ENCODE peak calls at places on chromosome 13, in six cellular contexts. I, D, Y, L, J and R are unnamed samples.
A peak's percentile ranks its signal among the peaks of the same experiment; 100 is the strongest.

GRCh38 chr13:20848944-20849343 is 53.6 kb downstream of the XPO4 start:
- DNase-seq in Y (peak; percentile 45), J (no peak), L (no peak), I (no peak), D (no peak), R (no peak)

GRCh38 chr13:75135325-75135825 is 346.6 kb downstream of the TBC1D4 start:
- DNase-seq in D (peak; percentile 97), J (peak; percentile 98), Y (peak; percentile 9), L (no peak), I (peak; percentile 98), R (peak; percentile 95)

GRCh38 chr13:33676700-33677048 is 141.3 kb upstream of the RFC3 start:
- DNase-seq in I (peak; percentile 67), J (peak; percentile 29), D (peak; percentile 69), L (no peak), Y (peak; percentile 52), R (peak; percentile 32)

GRCh38 chr13:23621316-23621645 is 51.1 kb downstream of the TNFRSF19 start:
- DNase-seq in J (peak; percentile 83), L (no peak), D (peak; percentile 95), Y (no peak), I (peak; percentile 61), R (peak; percentile 80)

GRCh38 chr13:48818495-48818961 is 157.2 kb upstream of the FNDC3A start:
- DNase-seq in D (peak; percentile 92), J (peak; percentile 96), Y (peak; percentile 4), I (peak; percentile 88), L (no peak), R (peak; percentile 95)

GRCh38 chr13:42814868-42815267 is 33.5 kb downstream of the FAM216B start:
- DNase-seq in J (peak; percentile 87), Y (peak; percentile 21), I (peak; percentile 81), D (peak; percentile 89), L (no peak), R (peak; percentile 78)

GRCh38 chr13:78443839-78444238 is 159.5 kb downstream of the POU4F1 start:
- DNase-seq in Y (no peak), I (no peak), J (no peak), L (no peak), D (no peak), R (no peak)

GRCh38 chr13:79589605-79590511 is 108.9 kb downstream of the NDFIP2 start:
- DNase-seq in D (peak; percentile 19), I (peak; percentile 11), Y (no peak), J (no peak), L (no peak), R (peak; percentile 10)

GRCh38 chr13:48316826-48317510 is 13.4 kb downstream of the RB1 start:
- DNase-seq in Y (no peak), D (no peak), L (no peak), J (no peak), I (no peak), R (no peak)

GRCh38 chr13:47933688-47934011 is 67.4 kb downstream of the SUCLA2 start:
- DNase-seq in D (no peak), L (no peak), Y (no peak), J (peak; percentile 57), I (peak; percentile 12), R (peak; percentile 6)

GRCh38 chr13:98202026-98202425 is 25.0 kb upstream of the RNF113B start:
- DNase-seq in Y (no peak), J (no peak), D (no peak), L (no peak), I (no peak), R (no peak)

GRCh38 chr13:110298566-110299321 is 8.2 kb downstream of the COL4A1 start:
- DNase-seq in D (no peak), Y (no peak), L (no peak), J (no peak), I (peak; percentile 60), R (no peak)
- H3K4me3 ChIP-seq in D (no peak overlapping the region), Y (no peak overlapping the region), L (no peak overlapping the region), J (no peak overlapping the region), I (no peak overlapping the region), R (no peak overlapping the region)

GRCh38 chr13:95671597-95671996 is 5.3 kb upstream of the DNAJC3 start:
- DNase-seq in D (no peak), L (no peak), J (no peak), Y (no peak), I (no peak), R (no peak)
- H3K4me3 ChIP-seq in D (no peak overlapping the region), L (no peak overlapping the region), J (no peak overlapping the region), Y (no peak overlapping the region), I (no peak overlapping the region), R (no peak overlapping the region)

DNA sequence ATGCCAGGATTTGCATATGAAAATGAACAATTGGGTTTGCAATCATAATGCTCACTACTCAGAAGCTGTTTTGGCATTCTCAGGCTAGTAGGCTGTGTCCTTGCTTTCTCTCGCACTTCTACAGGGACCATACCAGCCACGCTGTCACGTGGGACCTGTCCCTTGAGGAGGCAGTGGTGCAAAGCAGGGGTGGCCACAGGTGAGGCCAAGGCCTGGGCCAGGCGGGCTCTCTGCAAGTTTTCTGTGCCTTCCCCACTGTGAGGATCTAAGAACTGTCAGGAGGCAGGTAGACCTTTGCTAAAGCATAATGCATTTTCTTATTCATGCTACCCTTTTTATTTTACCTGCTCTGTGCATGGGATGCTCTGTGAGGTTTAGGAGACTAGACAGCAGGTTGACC is 89.4 kb upstream of the IRS2 start:
- DNase-seq in D (no peak), Y (no peak), I (no peak), J (no peak), L (no peak), R (no peak)
- H3K4me3 ChIP-seq in D (no peak overlapping the region), Y (no peak overlapping the region), I (no peak overlapping the region), J (no peak overlapping the region), L (no peak overlapping the region), R (no peak overlapping the region)

GRCh38 chr13:114100446-114101320 is 31.7 kb downstream of the RASA3 start:
- DNase-seq in J (no peak), L (peak; percentile 48), Y (no peak), I (peak; percentile 27), D (peak; percentile 57), R (peak; percentile 44)
- H3K4me3 ChIP-seq in J (no peak overlapping the region), L (no peak overlapping the region), Y (no peak overlapping the region), I (no peak overlapping the region), D (no peak overlapping the region), R (no peak overlapping the region)

GRCh38 chr13:99662678-99663077 is 161.4 kb downstream of the TM9SF2 start:
- DNase-seq in D (no peak), Y (no peak), J (no peak), I (no peak), L (no peak), R (no peak)

GRCh38 chr13:99665716-99666115 is 164.4 kb downstream of the TM9SF2 start:
- DNase-seq in J (no peak), I (no peak), D (no peak), L (no peak), Y (no peak), R (no peak)

GRCh38 chr13:99663185-99663825 is 162.0 kb downstream of the TM9SF2 start:
- DNase-seq in J (no peak), D (no peak), I (no peak), Y (no peak), L (no peak), R (no peak)

GRCh38 chr13:99661791-99662190 is 160.5 kb downstream of the TM9SF2 start:
- DNase-seq in I (no peak), J (no peak), Y (peak; percentile 51), D (no peak), L (no peak), R (no peak)

GRCh38 chr13:99663908-99664307 is 162.6 kb downstream of the TM9SF2 start:
- DNase-seq in L (no peak), Y (no peak), I (no peak), J (no peak), D (no peak), R (no peak)
- H3K4me3 ChIP-seq in L (no peak overlapping the region), Y (no peak overlapping the region), I (no peak overlapping the region), J (no peak overlapping the region), D (no peak overlapping the region), R (no peak overlapping the region)

DNA sequence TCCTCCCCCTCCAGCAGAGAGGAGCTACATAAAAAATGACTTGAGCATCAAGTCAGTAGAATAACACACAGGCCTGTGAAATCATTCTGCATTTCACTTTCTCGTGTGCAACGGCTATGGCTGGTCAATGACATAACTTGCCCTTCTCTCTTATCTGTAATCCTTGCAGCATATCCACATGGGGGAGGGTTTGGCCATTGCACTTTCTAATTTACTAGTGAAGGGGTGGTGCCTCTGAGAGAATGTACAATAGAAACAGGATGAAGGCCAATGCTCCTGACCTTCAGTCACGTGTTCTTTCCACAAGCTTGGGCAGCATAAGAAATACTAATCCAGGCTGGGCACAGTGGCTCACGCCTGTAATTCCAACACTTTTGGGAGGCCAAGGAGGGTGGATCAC is 641.0 kb upstream of the ARGLU1 start:
- DNase-seq in J (no peak), D (no peak), L (no peak), I (peak; percentile 13), Y (no peak), R (no peak)
- H3K4me3 ChIP-seq in J (no peak overlapping the region), D (no peak overlapping the region), L (no peak overlapping the region), I (no peak overlapping the region), Y (no peak overlapping the region), R (no peak overlapping the region)

GRCh38 chr13:40770609-40770933 is 419 bp downstream of the MRPS31 start:
- DNase-seq in I (no peak), D (no peak), Y (no peak), L (no peak), J (no peak), R (no peak)
- H3K4me3 ChIP-seq in I (peak overlapping the region; percentile 84), D (peak overlapping the region; percentile 96), Y (peak overlapping the region; percentile 86), L (peak overlapping the region; percentile 57), J (peak overlapping the region; percentile 92), R (peak overlapping the region; percentile 99)

GRCh38 chr13:100581030-100581429 is 7.6 kb downstream of the GGACT start:
- DNase-seq in Y (no peak), L (no peak), J (no peak), I (no peak), D (no peak), R (no peak)

GRCh38 chr13:100581504-100581903 is 7.1 kb downstream of the GGACT start:
- DNase-seq in J (no peak), D (no peak), I (no peak), Y (no peak), L (no peak), R (no peak)

GRCh38 chr13:100588350-100589177 is at the start of gene GGACT:
- DNase-seq in L (peak; percentile 86), Y (peak; percentile 79), J (peak; percentile 49), I (peak; percentile 65), D (peak; percentile 80), R (peak; percentile 58)

GRCh38 chr13:100589178-100589725 is 663 bp upstream of the GGACT start:
- DNase-seq in L (no peak), J (no peak), D (peak; percentile 28), I (no peak), Y (peak; percentile 89), R (no peak)

DNA sequence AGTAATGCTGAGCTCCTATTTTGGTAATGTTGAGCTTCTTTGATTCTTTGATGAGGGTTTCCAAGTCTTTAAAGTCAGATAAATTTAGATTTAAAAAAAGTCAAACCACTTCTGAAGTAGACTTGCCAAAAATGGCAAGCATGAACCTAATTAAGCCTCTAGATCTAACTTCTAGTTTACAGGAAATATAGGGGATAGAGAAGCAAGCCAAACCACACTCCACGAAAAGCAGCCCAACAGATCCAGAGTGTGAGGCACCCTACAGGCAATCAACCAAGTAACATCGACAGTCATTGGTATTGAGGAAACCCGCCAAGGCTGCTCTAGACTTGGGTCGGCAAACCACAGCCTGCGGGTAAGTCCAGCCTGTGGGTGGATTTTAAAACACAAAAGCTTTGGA is 3.7 kb downstream of the GGACT start:
- DNase-seq in Y (peak; percentile 21), J (peak; percentile 53), I (no peak), L (no peak), D (no peak), R (no peak)
- H3K4me3 ChIP-seq in Y (no peak overlapping the region), J (no peak overlapping the region), I (no peak overlapping the region), L (no peak overlapping the region), D (no peak overlapping the region), R (no peak overlapping the region)

GRCh38 chr13:45310341-45311138 is 30.4 kb downstream of the TPT1 start:
- DNase-seq in D (no peak), Y (no peak), L (no peak), I (no peak), J (no peak), R (no peak)
- H3K4me3 ChIP-seq in D (peak overlapping the region; percentile 70), Y (peak overlapping the region; percentile 39), L (no peak overlapping the region), I (no peak overlapping the region), J (peak overlapping the region; percentile 34), R (peak overlapping the region; percentile 23)